ENCODE peak calls at places on chromosomes 3 and 15, in eight cellular contexts. One of them, this sample, is unnamed.
A peak's percentile ranks its signal among the peaks of the same experiment; 100 is the strongest.

GRCh38 chr15:91855684-91856553 is 2.4 kb downstream of the SLCO3A1 start:
- DNase-seq in epithelial cell of esophagus: peak; percentile 79
- DNase-seq in fibroblast of pulmonary artery: no peak
- DNase-seq in chondrocyte: no peak
- DNase-seq in BJ: no peak
- DNase-seq in GM13976: no peak
- DNase-seq in progenitor cell of endocrine pancreas: peak; percentile 22
- DNase-seq in HFF-Myc: no peak
- DNase-seq in this sample: no peak

GRCh38 chr15:36313881-36314280 is 265.5 kb upstream of the CDIN1 start:
- DNase-seq in GM13976: no peak
- DNase-seq in HFF-Myc: no peak
- DNase-seq in progenitor cell of endocrine pancreas: no peak
- DNase-seq in BJ: no peak
- DNase-seq in epithelial cell of esophagus: no peak
- DNase-seq in chondrocyte: no peak
- DNase-seq in fibroblast of pulmonary artery: no peak
- DNase-seq in this sample: no peak

GRCh38 chr3:14439501-14440167 is 37.2 kb downstream of the SLC6A6 start:
- DNase-seq in chondrocyte: no peak
- DNase-seq in GM13976: no peak
- DNase-seq in BJ: no peak
- DNase-seq in epithelial cell of esophagus: no peak
- DNase-seq in HFF-Myc: no peak
- DNase-seq in fibroblast of pulmonary artery: peak; percentile 71
- DNase-seq in progenitor cell of endocrine pancreas: no peak
- DNase-seq in this sample: no peak

GRCh38 chr3:108879915-108880314 is 57.3 kb downstream of the TRAT1 start:
- DNase-seq in GM13976: no peak
- DNase-seq in chondrocyte: no peak
- DNase-seq in HFF-Myc: no peak
- DNase-seq in progenitor cell of endocrine pancreas: no peak
- DNase-seq in epithelial cell of esophagus: peak; percentile 4
- DNase-seq in BJ: no peak
- DNase-seq in fibroblast of pulmonary artery: no peak
- DNase-seq in this sample: no peak

GRCh38 chr15:85404922-85405293 is 24.5 kb downstream of the AKAP13 start:
- DNase-seq in epithelial cell of esophagus: no peak
- DNase-seq in HFF-Myc: no peak
- DNase-seq in fibroblast of pulmonary artery: peak; percentile 73
- DNase-seq in progenitor cell of endocrine pancreas: no peak
- DNase-seq in BJ: no peak
- DNase-seq in chondrocyte: no peak
- DNase-seq in GM13976: no peak
- DNase-seq in this sample: no peak

GRCh38 chr3:10370429-10370828 is 49.5 kb upstream of the SEC13 start:
- DNase-seq in fibroblast of pulmonary artery: peak; percentile 61
- DNase-seq in epithelial cell of esophagus: peak; percentile 15
- DNase-seq in BJ: no peak
- DNase-seq in HFF-Myc: no peak
- DNase-seq in progenitor cell of endocrine pancreas: no peak
- DNase-seq in chondrocyte: peak; percentile 43
- DNase-seq in GM13976: no peak
- DNase-seq in this sample: no peak

GRCh38 chr3:71809321-71809720 is 24.4 kb upstream of the PROK2 start:
- DNase-seq in BJ: no peak
- DNase-seq in progenitor cell of endocrine pancreas: no peak
- DNase-seq in chondrocyte: no peak
- DNase-seq in GM13976: no peak
- DNase-seq in HFF-Myc: no peak
- DNase-seq in epithelial cell of esophagus: no peak
- DNase-seq in fibroblast of pulmonary artery: no peak
- DNase-seq in this sample: no peak

GRCh38 chr3:168165390-168166269 is 69.9 kb upstream of the GOLIM4 start:
- DNase-seq in fibroblast of pulmonary artery: peak; percentile 88
- DNase-seq in HFF-Myc: peak; percentile 60
- DNase-seq in progenitor cell of endocrine pancreas: peak; percentile 17
- DNase-seq in chondrocyte: no peak
- DNase-seq in GM13976: peak; percentile 62
- DNase-seq in BJ: peak; percentile 19
- DNase-seq in epithelial cell of esophagus: peak; percentile 78
- DNase-seq in this sample: no peak

GRCh38 chr3:135229018-135229495 is 434.0 kb downstream of the EPHB1 start:
- DNase-seq in epithelial cell of esophagus: no peak
- DNase-seq in HFF-Myc: no peak
- DNase-seq in chondrocyte: no peak
- DNase-seq in BJ: no peak
- DNase-seq in GM13976: no peak
- DNase-seq in progenitor cell of endocrine pancreas: no peak
- DNase-seq in fibroblast of pulmonary artery: no peak
- DNase-seq in this sample: no peak

GRCh38 chr15:53110999-53111398 is 320.9 kb upstream of the ONECUT1 start:
- DNase-seq in fibroblast of pulmonary artery: no peak
- DNase-seq in progenitor cell of endocrine pancreas: no peak
- DNase-seq in chondrocyte: no peak
- DNase-seq in GM13976: no peak
- DNase-seq in HFF-Myc: no peak
- DNase-seq in BJ: no peak
- DNase-seq in epithelial cell of esophagus: no peak
- DNase-seq in this sample: no peak

GRCh38 chr3:41880387-41880786 is 81.5 kb downstream of the ULK4 start:
- DNase-seq in progenitor cell of endocrine pancreas: no peak
- DNase-seq in fibroblast of pulmonary artery: no peak
- DNase-seq in epithelial cell of esophagus: no peak
- DNase-seq in BJ: no peak
- DNase-seq in HFF-Myc: no peak
- DNase-seq in GM13976: no peak
- DNase-seq in chondrocyte: no peak
- DNase-seq in this sample: no peak

GRCh38 chr3:125150525-125151436 is 61.8 kb downstream of the SLC12A8 start:
- DNase-seq in epithelial cell of esophagus: peak; percentile 71
- DNase-seq in HFF-Myc: peak; percentile 31
- DNase-seq in progenitor cell of endocrine pancreas: no peak
- DNase-seq in BJ: no peak
- DNase-seq in chondrocyte: no peak
- DNase-seq in GM13976: peak; percentile 63
- DNase-seq in fibroblast of pulmonary artery: peak; percentile 49
- DNase-seq in this sample: no peak

GRCh38 chr3:30233924-30234666 is 372.3 kb upstream of the TGFBR2 start:
- DNase-seq in chondrocyte: no peak
- DNase-seq in HFF-Myc: no peak
- DNase-seq in BJ: no peak
- DNase-seq in epithelial cell of esophagus: no peak
- DNase-seq in GM13976: no peak
- DNase-seq in fibroblast of pulmonary artery: peak; percentile 55
- DNase-seq in progenitor cell of endocrine pancreas: no peak
- DNase-seq in this sample: no peak

GRCh38 chr3:187207624-187208023 is 10.3 kb downstream of the RTP1 start:
- DNase-seq in fibroblast of pulmonary artery: no peak
- DNase-seq in HFF-Myc: no peak
- DNase-seq in GM13976: no peak
- DNase-seq in progenitor cell of endocrine pancreas: no peak
- DNase-seq in BJ: no peak
- DNase-seq in epithelial cell of esophagus: no peak
- DNase-seq in chondrocyte: no peak
- DNase-seq in this sample: no peak

GRCh38 chr3:120450914-120451669 is at the start of gene FSTL1:
- DNase-seq in chondrocyte: peak; percentile 93
- DNase-seq in GM13976: no peak
- DNase-seq in fibroblast of pulmonary artery: peak; percentile 70
- DNase-seq in progenitor cell of endocrine pancreas: peak; percentile 61
- DNase-seq in HFF-Myc: no peak
- DNase-seq in BJ: no peak
- DNase-seq in epithelial cell of esophagus: no peak
- DNase-seq in this sample: no peak

GRCh38 chr3:16807441-16807840 is 77.3 kb upstream of the PLCL2 start:
- DNase-seq in fibroblast of pulmonary artery: peak; percentile 70
- DNase-seq in epithelial cell of esophagus: no peak
- DNase-seq in progenitor cell of endocrine pancreas: no peak
- DNase-seq in BJ: peak; percentile 53
- DNase-seq in chondrocyte: no peak
- DNase-seq in GM13976: no peak
- DNase-seq in HFF-Myc: peak; percentile 37
- DNase-seq in this sample: no peak

GRCh38 chr3:197960694-197961581 is 921 bp downstream of the LMLN start:
- DNase-seq in progenitor cell of endocrine pancreas: no peak
- DNase-seq in epithelial cell of esophagus: no peak
- DNase-seq in GM13976: no peak
- DNase-seq in BJ: no peak
- DNase-seq in HFF-Myc: peak; percentile 21
- DNase-seq in fibroblast of pulmonary artery: no peak
- DNase-seq in chondrocyte: no peak
- DNase-seq in this sample: no peak

GRCh38 chr15:74307827-74308642 is 59.4 kb downstream of the CYP11A1 start:
- DNase-seq in GM13976: peak; percentile 82
- DNase-seq in progenitor cell of endocrine pancreas: no peak
- DNase-seq in HFF-Myc: no peak
- DNase-seq in chondrocyte: no peak
- DNase-seq in epithelial cell of esophagus: peak; percentile 71
- DNase-seq in fibroblast of pulmonary artery: peak; percentile 76
- DNase-seq in BJ: no peak
- DNase-seq in this sample: no peak

GRCh38 chr3:161420746-161421145 is 49.4 kb upstream of the SPTSSB start:
- DNase-seq in progenitor cell of endocrine pancreas: no peak
- DNase-seq in HFF-Myc: no peak
- DNase-seq in fibroblast of pulmonary artery: no peak
- DNase-seq in GM13976: no peak
- DNase-seq in BJ: no peak
- DNase-seq in chondrocyte: no peak
- DNase-seq in epithelial cell of esophagus: peak; percentile 91
- DNase-seq in this sample: no peak

GRCh38 chr3:13705051-13705450 is 156.1 kb downstream of the FBLN2 start:
- DNase-seq in GM13976: no peak
- DNase-seq in HFF-Myc: no peak
- DNase-seq in epithelial cell of esophagus: no peak
- DNase-seq in fibroblast of pulmonary artery: no peak
- DNase-seq in BJ: no peak
- DNase-seq in progenitor cell of endocrine pancreas: no peak
- DNase-seq in chondrocyte: peak; percentile 30
- DNase-seq in this sample: no peak

GRCh38 chr3:116176974-116177555 is 268.2 kb downstream of the LSAMP start:
- DNase-seq in BJ: no peak
- DNase-seq in fibroblast of pulmonary artery: no peak
- DNase-seq in chondrocyte: no peak
- DNase-seq in HFF-Myc: no peak
- DNase-seq in epithelial cell of esophagus: no peak
- DNase-seq in progenitor cell of endocrine pancreas: no peak
- DNase-seq in GM13976: no peak
- DNase-seq in this sample: no peak

GRCh38 chr15:38072507-38073277 is 138.3 kb downstream of the TMCO5A start:
- DNase-seq in BJ: no peak
- DNase-seq in chondrocyte: peak; percentile 84
- DNase-seq in progenitor cell of endocrine pancreas: peak; percentile 56
- DNase-seq in HFF-Myc: peak; percentile 77
- DNase-seq in GM13976: peak; percentile 50
- DNase-seq in fibroblast of pulmonary artery: peak; percentile 81
- DNase-seq in epithelial cell of esophagus: peak; percentile 68
- DNase-seq in this sample: peak; percentile 37

GRCh38 chr3:123781571-123782275 is 102.4 kb downstream of the MYLK start:
- DNase-seq in HFF-Myc: no peak
- DNase-seq in GM13976: no peak
- DNase-seq in epithelial cell of esophagus: no peak
- DNase-seq in chondrocyte: no peak
- DNase-seq in BJ: no peak
- DNase-seq in fibroblast of pulmonary artery: no peak
- DNase-seq in progenitor cell of endocrine pancreas: no peak
- DNase-seq in this sample: no peak

DNA sequence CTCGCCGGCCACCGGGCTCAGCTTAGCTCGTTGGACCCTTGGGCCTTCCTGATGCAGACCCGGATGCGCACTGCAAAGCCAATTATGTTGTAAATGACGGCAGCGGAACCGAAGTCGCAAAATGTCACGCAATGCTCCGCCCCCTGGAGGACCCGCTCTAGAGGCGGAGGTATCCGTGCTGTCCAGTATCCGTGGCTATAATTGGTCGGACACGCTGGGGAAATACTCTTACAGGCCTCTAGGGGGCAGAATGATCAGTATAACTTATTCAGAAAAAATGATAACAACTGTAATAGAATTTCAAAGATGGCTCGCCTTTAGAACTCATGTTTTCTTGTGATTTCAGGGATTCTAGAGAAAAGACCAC is at the start of gene PRR23B:
- DNase-seq in epithelial cell of esophagus: no peak
- DNase-seq in BJ: no peak
- DNase-seq in chondrocyte: no peak
- DNase-seq in fibroblast of pulmonary artery: no peak
- DNase-seq in HFF-Myc: no peak
- DNase-seq in progenitor cell of endocrine pancreas: no peak
- DNase-seq in GM13976: no peak
- DNase-seq in this sample: no peak
- TF ChIP-seq CTCF in epithelial cell of esophagus: no peak
- TF ChIP-seq CTCF in BJ: no peak
- TF ChIP-seq CTCF in chondrocyte: peak; percentile 33
- TF ChIP-seq CTCF in fibroblast of pulmonary artery: peak; percentile 4
- TF ChIP-seq CTCF in HFF-Myc: peak; percentile 31
- TF ChIP-seq CTCF in progenitor cell of endocrine pancreas: peak; percentile 25
- TF ChIP-seq CTCF in GM13976: no peak
- TF ChIP-seq CTCF in this sample: no peak

DNA sequence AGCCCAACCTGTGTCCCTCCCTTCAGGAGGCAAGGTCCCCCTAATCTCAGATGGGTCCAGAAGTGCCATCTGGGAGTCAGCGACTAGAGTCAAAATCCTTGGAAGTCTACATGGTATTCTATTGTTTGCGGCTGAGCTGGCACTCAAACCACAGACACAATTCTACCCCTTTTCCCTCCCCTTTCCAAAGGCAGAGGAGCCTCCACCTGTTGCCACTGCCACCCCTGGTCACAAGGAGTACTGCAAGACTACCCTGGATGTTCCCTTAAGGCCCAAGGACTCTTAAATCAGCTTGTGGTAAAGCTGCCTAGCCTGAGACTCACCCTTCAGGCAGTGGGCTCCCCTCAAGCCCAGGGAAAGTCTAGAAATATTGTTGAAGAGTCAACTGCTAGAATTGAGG is 4.3 kb upstream of the OR5H6 start:
- DNase-seq in epithelial cell of esophagus: peak; percentile 25
- DNase-seq in GM13976: no peak
- DNase-seq in BJ: no peak
- DNase-seq in HFF-Myc: no peak
- DNase-seq in chondrocyte: no peak
- DNase-seq in fibroblast of pulmonary artery: no peak
- DNase-seq in progenitor cell of endocrine pancreas: no peak
- DNase-seq in this sample: no peak
- TF ChIP-seq CTCF in epithelial cell of esophagus: peak; percentile 44
- TF ChIP-seq CTCF in GM13976: no peak
- TF ChIP-seq CTCF in BJ: no peak
- TF ChIP-seq CTCF in HFF-Myc: peak; percentile 3
- TF ChIP-seq CTCF in chondrocyte: no peak
- TF ChIP-seq CTCF in fibroblast of pulmonary artery: no peak
- TF ChIP-seq CTCF in progenitor cell of endocrine pancreas: no peak
- TF ChIP-seq CTCF in this sample: no peak

GRCh38 chr3:106566277-106566676 is 697.5 kb upstream of the CBLB start:
- DNase-seq in fibroblast of pulmonary artery: no peak
- DNase-seq in progenitor cell of endocrine pancreas: no peak
- DNase-seq in GM13976: peak; percentile 43
- DNase-seq in chondrocyte: no peak
- DNase-seq in BJ: no peak
- DNase-seq in HFF-Myc: no peak
- DNase-seq in epithelial cell of esophagus: no peak
- DNase-seq in this sample: no peak
- TF ChIP-seq CTCF in fibroblast of pulmonary artery: no peak
- TF ChIP-seq CTCF in progenitor cell of endocrine pancreas: no peak
- TF ChIP-seq CTCF in GM13976: peak; percentile 37
- TF ChIP-seq CTCF in chondrocyte: peak; percentile 42
- TF ChIP-seq CTCF in BJ: no peak
- TF ChIP-seq CTCF in HFF-Myc: no peak
- TF ChIP-seq CTCF in epithelial cell of esophagus: no peak
- TF ChIP-seq CTCF in this sample: no peak

GRCh38 chr3:190541560-190541959 is 27.7 kb downstream of the IL1RAP start:
- DNase-seq in fibroblast of pulmonary artery: no peak
- DNase-seq in chondrocyte: no peak
- DNase-seq in BJ: no peak
- DNase-seq in GM13976: no peak
- DNase-seq in progenitor cell of endocrine pancreas: no peak
- DNase-seq in epithelial cell of esophagus: no peak
- DNase-seq in HFF-Myc: no peak
- DNase-seq in this sample: no peak
- TF ChIP-seq CTCF in fibroblast of pulmonary artery: no peak
- TF ChIP-seq CTCF in chondrocyte: no peak
- TF ChIP-seq CTCF in BJ: no peak
- TF ChIP-seq CTCF in GM13976: no peak
- TF ChIP-seq CTCF in progenitor cell of endocrine pancreas: no peak
- TF ChIP-seq CTCF in epithelial cell of esophagus: no peak
- TF ChIP-seq CTCF in HFF-Myc: no peak
- TF ChIP-seq CTCF in this sample: no peak

This sample was measured in activated B cell treated with CpG ODN at 0.5 μM for 24 hours.